ENCODE peak calls at places on chromosomes 16 and 17, in five cellular contexts. V is aorta, T is BJ, L is HepG2, F is KBM-7. R is an unnamed sample.
A peak's percentile ranks its signal among the peaks of the same experiment; 100 is the strongest.

GRCh38 chr17:80424878-80425765 is 10.2 kb downstream of the ENDOV start:
- DNase-seq in T (no peak), F (no peak), V (peak; percentile 46), L (no peak), R (no peak)

GRCh38 chr16:11076259-11077018 is 132.1 kb downstream of the CLEC16A start:
- DNase-seq in T (no peak), L (no peak), F (peak; percentile 53), V (peak; percentile 41), R (no peak)

GRCh38 chr17:15436399-15437369 is 30.7 kb downstream of the CDRT4 start:
- DNase-seq in F (peak; percentile 83), V (no peak), L (peak; percentile 65), T (no peak), R (peak; percentile 29)

GRCh38 chr16:49835116-49835880 is 20.6 kb downstream of the ZNF423 start:
- DNase-seq in F (no peak), L (no peak), T (no peak), V (no peak), R (no peak)

GRCh38 chr17:41008811-41009210 is at the start of gene KRTAP3-1:
- DNase-seq in V (no peak), F (no peak), L (peak; percentile 28), T (no peak), R (no peak)

GRCh38 chr17:40177275-40177874 is at the start of gene RAPGEFL1:
- DNase-seq in V (peak; percentile 94), T (no peak), F (no peak), L (no peak), R (peak; percentile 87)

GRCh38 chr17:1640329-1641064 is 5.0 kb downstream of the SCARF1 start:
- DNase-seq in V (no peak), L (no peak), T (no peak), F (no peak), R (no peak)

GRCh38 chr16:585351-585750 is 4.5 kb upstream of the RAB40C start:
- DNase-seq in T (no peak), F (no peak), V (no peak), L (peak; percentile 46), R (peak; percentile 25)

GRCh38 chr17:3685174-3685812 is 10.7 kb downstream of the P2RX5 start:
- DNase-seq in F (no peak), L (no peak), V (no peak), T (no peak), R (no peak)

GRCh38 chr16:2162676-2163118 is 7.1 kb downstream of the TRAF7 start:
- DNase-seq in L (peak; percentile 62), V (no peak), T (no peak), F (no peak), R (no peak)

GRCh38 chr17:61338000-61338864 is 61.4 kb upstream of the TBX2 start:
- DNase-seq in T (peak; percentile 85), V (no peak), L (peak; percentile 50), F (no peak), R (peak; percentile 64)

GRCh38 chr16:27779719-27780161 is 229.8 kb downstream of the KATNIP start:
- DNase-seq in F (no peak), L (peak; percentile 42), T (no peak), V (peak; percentile 81), R (peak; percentile 86)

GRCh38 chr17:62592305-62593099 is 35.0 kb upstream of the MRC2 start:
- DNase-seq in L (no peak), V (no peak), T (no peak), F (no peak), R (no peak)

GRCh38 chr16:89883346-89884040 is 10.1 kb downstream of the TCF25 start:
- DNase-seq in V (no peak), T (no peak), L (no peak), F (no peak), R (no peak)

GRCh38 chr17:79201536-79202227 is 127.1 kb downstream of the ENGASE start:
- DNase-seq in F (no peak), V (no peak), T (no peak), L (no peak), R (peak; percentile 72)

GRCh38 chr16:27737513-27737912 is 187.6 kb downstream of the KATNIP start:
- DNase-seq in F (no peak), L (no peak), T (no peak), V (peak; percentile 21), R (no peak)

GRCh38 chr16:53159781-53160436 is 105.1 kb downstream of the CHD9 start:
- DNase-seq in V (no peak), L (peak; percentile 60), T (no peak), F (peak; percentile 69), R (peak; percentile 29)

GRCh38 chr17:30363715-30364202 is 15.0 kb upstream of the CPD start:
- DNase-seq in F (peak; percentile 97), L (no peak), T (peak; percentile 78), V (no peak), R (peak; percentile 65)

GRCh38 chr16:82995927-82996441 is 369.2 kb downstream of the CDH13 start:
- DNase-seq in L (no peak), T (peak; percentile 49), F (peak; percentile 3), V (no peak), R (peak; percentile 45)

GRCh38 chr16:969508-970378 is 1.0 kb downstream of the LMF1 start:
- DNase-seq in L (no peak), V (peak; percentile 83), F (peak; percentile 9), T (no peak), R (peak; percentile 74)

GRCh38 chr17:78342438-78343098 is 17.3 kb downstream of the SOCS3 start:
- DNase-seq in L (no peak), F (no peak), T (peak; percentile 79), V (peak; percentile 91), R (peak; percentile 88)

GRCh38 chr16:57041182-57042156 is 50.9 kb upstream of the CPNE2 start:
- DNase-seq in L (no peak), T (no peak), F (peak; percentile 39), V (no peak), R (no peak)

GRCh38 chr17:6070280-6070894 is at the start of gene WSCD1:
- DNase-seq in L (no peak), F (no peak), V (peak; percentile 73), T (no peak), R (peak; percentile 72)

GRCh38 chr16:14302031-14302398 is 230.9 kb downstream of the MRTFB start:
- DNase-seq in L (peak; percentile 49), F (peak; percentile 58), V (peak; percentile 86), T (no peak), R (peak; percentile 93)

GRCh38 chr16:79176987-79177386 is 423.6 kb downstream of the MAF start:
- DNase-seq in V (no peak), L (no peak), T (no peak), F (peak; percentile 72), R (no peak)

GRCh38 chr17:3669548-3669947 is 936 bp downstream of the EMC6 start:
- DNase-seq in V (no peak), L (no peak), T (no peak), F (no peak), R (no peak)

GRCh38 chr16:28237754-28238357 is 26.1 kb upstream of the XPO6 start:
- DNase-seq in V (no peak), L (no peak), F (peak; percentile 24), T (no peak), R (no peak)

GRCh38 chr16:57945740-57946138 is 25.2 kb downstream of the CNGB1 start:
- DNase-seq in T (no peak), F (peak; percentile 16), V (no peak), L (peak; percentile 23), R (no peak)

GRCh38 chr16:48608452-48608851 is 1.5 kb downstream of the N4BP1 start:
- DNase-seq in T (no peak), L (no peak), F (no peak), V (no peak), R (no peak)

GRCh38 chr16:23901178-23902131 is 65.7 kb downstream of the PRKCB start:
- DNase-seq in T (no peak), F (peak; percentile 98), L (no peak), V (no peak), R (no peak)

GRCh38 chr17:14903810-14904209 is 361.3 kb downstream of the PMP22 start:
- DNase-seq in T (no peak), F (no peak), V (no peak), L (no peak), R (no peak)

GRCh38 chr17:77140166-77140877 is 447 bp upstream of the SEC14L1 start:
- DNase-seq in F (peak; percentile 100), V (peak; percentile 100), T (peak; percentile 79), L (peak; percentile 96), R (peak; percentile 100)

GRCh38 chr17:67042104-67042899 is 2.1 kb upstream of the CACNG1 start:
- DNase-seq in F (no peak), L (no peak), V (no peak), T (no peak), R (no peak)

GRCh38 chr17:44209786-44210341 is 9.6 kb downstream of the UBTF start:
- DNase-seq in L (no peak), T (no peak), V (no peak), F (no peak), R (no peak)

R was measured in AG08396.